ENCODE peak calls at places on chromosome 6, in ten cellular contexts. Y is IMR-90, P is neural progenitor cell, Q is adrenal gland, T is vagina, X is A549, I is tibial artery, E is body of pancreas, W is WERI-Rb-1, L is tibial nerve. R is an unnamed sample.

GRCh38 chr6:77880501-77880900 is 227.7 kb downstream of the MEI4 start:
- DNase-seq in P (no peak), Y (no peak), X (no peak), E (no peak), Q (no peak), L (no peak), I (no peak), T (no peak), W (no peak), R (no peak)

GRCh38 chr6:15555101-15556038 is 107.5 kb downstream of the DTNBP1 start:
- DNase-seq in Q (no peak), T (no peak), Y (no peak), X (no peak), P (no peak), E (no peak), I (no peak), L (no peak), W (no peak), R (no peak)

GRCh38 chr6:3229566-3230274 is 2.3 kb upstream of the TUBB2B start:
- DNase-seq in W (peak; percentile 74), P (peak; percentile 75), E (no peak), Y (no peak), X (no peak), I (no peak), T (no peak), L (no peak), Q (no peak), R (no peak)

GRCh38 chr6:30555428-30556005 is 772 bp downstream of the GNL1 start:
- DNase-seq in Y (peak; percentile 23), L (peak; percentile 29), W (peak; percentile 49), I (peak; percentile 46), Q (peak; percentile 57), P (peak; percentile 83), X (no peak), T (no peak), E (peak; percentile 56), R (no peak)

GRCh38 chr6:47235964-47236760 is 73.5 kb downstream of the TNFRSF21 start:
- DNase-seq in W (peak; percentile 33), Y (no peak), X (no peak), Q (no peak), E (peak; percentile 43), T (no peak), L (no peak), I (no peak), P (no peak), R (no peak)

GRCh38 chr6:155693573-155694428 is 238.2 kb upstream of the NOX3 start:
- DNase-seq in E (peak; percentile 74), L (no peak), X (no peak), I (no peak), W (no peak), Q (no peak), T (no peak), P (no peak), Y (no peak), R (no peak)

GRCh38 chr6:110814488-110815259 is 595 bp downstream of the CDK19 start:
- DNase-seq in P (peak; percentile 66), X (peak; percentile 27), Q (peak; percentile 61), I (peak; percentile 56), Y (peak; percentile 45), W (peak; percentile 43), E (peak; percentile 61), T (no peak), L (peak; percentile 26), R (peak; percentile 24)

GRCh38 chr6:143234686-143235085 is 174.0 kb downstream of the AIG1 start:
- DNase-seq in X (no peak), Y (no peak), T (no peak), L (no peak), E (no peak), P (no peak), W (no peak), Q (no peak), I (no peak), R (no peak)

GRCh38 chr6:93423542-93423941 is 4.2 kb upstream of the EPHA7 start:
- DNase-seq in W (peak; percentile 77), E (peak; percentile 42), X (no peak), L (no peak), Q (peak; percentile 15), Y (no peak), P (peak; percentile 83), T (no peak), I (no peak), R (no peak)

GRCh38 chr6:134482585-134483346 is 164.9 kb upstream of the SGK1 start:
- DNase-seq in Q (no peak), T (no peak), X (no peak), Y (no peak), I (peak; percentile 59), E (no peak), P (no peak), W (no peak), L (peak; percentile 23), R (no peak)

GRCh38 chr6:1986454-1987243 is 258.8 kb downstream of the GMDS start:
- DNase-seq in W (no peak), T (no peak), I (no peak), X (no peak), L (no peak), E (no peak), P (no peak), Q (no peak), Y (peak; percentile 43), R (no peak)

GRCh38 chr6:44237021-44237812 is 9.7 kb upstream of the HSP90AB1 start:
- DNase-seq in Q (peak; percentile 95), I (peak; percentile 98), L (peak; percentile 84), X (peak; percentile 88), T (no peak), E (peak; percentile 98), P (peak; percentile 79), W (peak; percentile 99), Y (peak; percentile 97), R (peak; percentile 98)

GRCh38 chr6:95321106-95321505 is 256.2 kb upstream of the MANEA start:
- DNase-seq in Y (peak; percentile 30), Q (no peak), L (no peak), I (no peak), W (no peak), T (no peak), X (no peak), P (no peak), E (no peak), R (no peak)

DNA sequence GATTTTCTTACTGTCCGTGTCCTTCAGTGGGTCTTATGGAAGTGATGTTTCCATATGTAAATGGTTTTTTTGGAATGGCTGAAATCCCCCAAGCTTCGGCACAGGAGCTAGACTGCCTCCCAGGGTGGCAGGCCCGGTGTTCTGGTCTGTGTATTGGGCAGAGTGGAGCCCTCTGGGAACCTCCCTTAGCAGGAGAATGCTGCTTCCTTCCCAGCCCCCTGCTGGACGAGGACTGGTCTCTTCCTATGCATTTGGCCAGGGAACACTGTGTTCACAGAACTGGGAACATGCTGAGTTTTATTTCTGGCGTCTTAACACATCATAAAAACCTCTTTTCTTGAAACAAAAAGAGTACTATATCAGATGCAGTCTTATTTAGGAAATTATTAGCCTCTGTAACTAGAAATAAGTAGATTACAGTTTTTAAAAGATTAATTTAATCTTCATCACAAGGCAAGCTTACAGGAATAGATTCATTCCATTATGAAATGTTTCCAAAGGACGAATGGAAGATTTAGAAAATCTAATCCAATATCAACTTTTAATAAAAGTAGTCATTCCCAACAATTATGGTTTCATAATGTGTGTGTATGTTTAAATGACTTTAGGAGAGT is 56.6 kb downstream of the SYTL3 start:
- DNase-seq in W (peak; percentile 69), P (peak; percentile 46), Y (peak; percentile 51), L (peak; percentile 39), E (peak; percentile 70), X (peak; percentile 73), I (peak; percentile 69), T (no peak), Q (no peak), R (no peak)
- H3K27ac ChIP-seq in W (no peak overlapping the region), P (no peak overlapping the region), Y (peak overlapping the region; percentile 32), L (peak overlapping the region; percentile 43), E (peak overlapping the region; percentile 65), X (peak overlapping the region; percentile 74), I (peak overlapping the region; percentile 69), T (peak overlapping the region; percentile 42), Q (peak overlapping the region; percentile 6), R (no peak overlapping the region)

DNA sequence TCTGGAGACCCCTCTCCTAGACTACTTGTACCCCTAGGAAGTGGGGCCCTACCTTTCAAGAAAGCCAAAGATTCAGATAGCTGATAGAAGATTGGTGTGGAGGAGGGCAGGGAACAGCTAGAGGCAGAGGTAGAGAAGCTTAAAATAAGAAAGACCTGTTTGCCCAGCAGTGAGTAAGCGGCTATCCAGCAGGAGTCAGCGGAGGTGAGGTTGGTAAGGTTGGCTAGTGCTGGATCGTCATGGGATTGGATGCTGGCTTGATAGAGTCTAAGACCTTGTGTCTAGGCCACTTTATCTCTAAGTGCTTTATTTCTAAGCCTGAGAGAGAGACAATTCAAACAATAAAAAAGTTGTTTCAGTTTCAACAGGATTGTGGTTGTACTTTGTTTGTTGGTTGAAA is 19.1 kb downstream of the ANKS1A start:
- DNase-seq in E (no peak), L (no peak), T (no peak), P (no peak), I (no peak), Y (no peak), W (no peak), Q (no peak), X (no peak), R (no peak)
- TF ChIP-seq CTCF in E (no peak), L (no peak), T (no peak), P (no peak), I (no peak), Y (no peak), W (peak; percentile 18), Q (no peak), X (no peak), R (no peak)

DNA sequence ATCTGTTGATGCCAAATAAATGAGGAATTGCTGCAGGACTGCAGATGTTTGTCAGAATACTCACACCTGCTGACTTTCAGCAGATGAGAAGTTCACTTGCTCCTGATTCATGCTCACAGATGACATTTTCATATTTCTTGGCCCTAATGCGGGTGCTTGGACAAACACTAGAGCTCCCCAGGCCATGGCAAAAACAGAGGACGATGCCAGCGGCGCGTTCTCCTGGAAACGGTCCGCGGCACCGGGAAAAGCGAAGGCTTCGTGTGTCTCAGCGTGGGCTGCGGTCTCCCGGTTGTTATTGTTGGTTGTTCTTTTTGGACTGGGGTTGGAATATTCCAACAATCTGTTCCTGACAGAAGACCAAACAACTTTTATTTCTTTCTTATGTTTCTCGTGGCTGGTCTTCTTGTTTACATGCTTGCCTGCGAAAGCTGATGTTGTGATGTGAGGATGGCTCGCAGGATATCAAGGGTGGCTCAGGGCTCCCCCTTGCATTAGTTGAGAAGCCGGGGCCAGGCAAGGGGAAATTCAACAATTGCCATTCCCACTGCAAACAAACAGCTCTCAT is 46.8 kb upstream of the NEDD9 start:
- DNase-seq in L (peak; percentile 70), T (no peak), W (no peak), X (no peak), P (no peak), Y (peak; percentile 14), I (peak; percentile 46), E (no peak), Q (no peak), R (no peak)
- H3K9me3 ChIP-seq in L (no peaks in the 10 kb centered on the region), T (no peaks in the 10 kb centered on the region), W (no peaks in the 10 kb centered on the region), X (no peaks in the 10 kb centered on the region), P (no peaks in the 10 kb centered on the region), Y (no peaks in the 10 kb centered on the region), I (no peaks in the 10 kb centered on the region), E (no peaks in the 10 kb centered on the region), Q (no peaks in the 10 kb centered on the region), R (no peaks in the 10 kb centered on the region)

DNA sequence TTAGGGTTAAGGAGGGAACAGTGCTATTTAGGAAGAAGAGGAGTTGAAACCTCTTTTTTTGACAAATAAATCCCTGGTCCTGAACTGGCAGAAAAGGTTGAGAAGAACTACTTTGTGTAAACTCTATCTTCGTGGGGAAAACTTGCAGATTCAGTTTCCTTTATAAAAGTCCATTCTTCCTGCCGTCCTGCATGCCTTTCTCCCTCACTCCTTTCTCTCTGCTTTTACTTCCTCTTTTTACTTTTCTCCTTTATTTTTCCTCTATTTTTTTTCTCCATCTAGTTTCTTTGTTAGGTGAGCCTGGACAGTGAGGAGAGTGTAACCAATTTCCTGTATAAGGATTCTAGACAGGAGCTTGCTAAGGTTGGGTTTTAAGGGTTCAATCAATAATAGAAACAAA is 52.7 kb downstream of the TPBG start:
- DNase-seq in E (no peak), I (no peak), P (no peak), W (no peak), X (no peak), T (no peak), Q (no peak), Y (no peak), L (no peak), R (no peak)
- H3K27ac ChIP-seq in E (no peak overlapping the region), I (peak overlapping the region; percentile 2), P (no peak overlapping the region), W (no peak overlapping the region), X (peak overlapping the region; percentile 41), T (no peak overlapping the region), Q (no peak overlapping the region), Y (no peak overlapping the region), L (no peak overlapping the region), R (no peak overlapping the region)